ENCODE peak calls at places on chromosomes 2 and 18, in five cellular contexts. R is pulmonary artery endothelial cell, L is NCI-H2081, G is NCI-H69, E is HEK293T. Z is an unnamed sample.

GRCh38 chr2:229133155-229133772 is 137.8 kb downstream of the PID1 start:
- DNase-seq in R (no peak), L (peak; percentile 84), G (peak; percentile 0), E (peak; percentile 11), Z (no peak)

GRCh38 chr2:137957033-137957432 is 7.2 kb upstream of the HNMT start:
- DNase-seq in R (no peak), L (no peak), G (no peak), E (no peak), Z (no peak)

GRCh38 chr2:55743583-55743982 is 49.9 kb upstream of the PNPT1 start:
- DNase-seq in R (no peak), L (no peak), G (no peak), E (no peak), Z (no peak)

GRCh38 chr2:179925713-179926112 is 64.3 kb upstream of the ZNF385B start:
- DNase-seq in R (no peak), L (no peak), G (no peak), E (no peak), Z (no peak)

GRCh38 chr18:396251-396555 is 104.3 kb downstream of the COLEC12 start:
- DNase-seq in R (no peak), L (no peak), G (no peak), E (no peak), Z (no peak)

GRCh38 chr2:3613524-3613905 is 18.6 kb downstream of the COLEC11 start:
- DNase-seq in R (no peak), L (no peak), G (no peak), E (no peak), Z (no peak)

GRCh38 chr18:54720590-54720989 is 107.7 kb upstream of the RAB27B start:
- DNase-seq in R (no peak), L (no peak), G (no peak), E (no peak), Z (no peak)

GRCh38 chr2:140384946-140385345 is 1604.8 kb upstream of the NXPH2 start:
- DNase-seq in R (no peak), L (no peak), G (no peak), E (no peak), Z (no peak)

GRCh38 chr18:39318008-39318407 is 1752.4 kb upstream of the CELF4 start:
- DNase-seq in R (no peak), L (no peak), G (no peak), E (no peak), Z (no peak)